ENCODE peak calls at places on chromosomes 11 and 22, in six cellular contexts. One of them, this sample, is unnamed.

GRCh38 chr22:37616205-37617083 is 7.8 kb downstream of the GGA1 start:
- DNase-seq in EH: no peak
- DNase-seq in HS-5: no peak
- DNase-seq in frontal cortex: no peak
- DNase-seq in stimulated activated CD4-positive, alpha-beta T cell treated with anti-CD3 and anti-CD28 coated beads, Interleukin-2, amount 100 ng/mL, for 48 hours: no peak
- DNase-seq in activated naive CD4-positive, alpha-beta T cell treated with Interleukin-2 at 50 U/mL for 16 hours: no peak
- DNase-seq in this sample: no peak

GRCh38 chr11:2136209-2136951 is 2.8 kb downstream of the IGF2 start:
- DNase-seq in EH: no peak
- DNase-seq in HS-5: no peak
- DNase-seq in frontal cortex: no peak
- DNase-seq in stimulated activated CD4-positive, alpha-beta T cell treated with anti-CD3 and anti-CD28 coated beads, Interleukin-2, amount 100 ng/mL, for 48 hours: no peak
- DNase-seq in activated naive CD4-positive, alpha-beta T cell treated with Interleukin-2 at 50 U/mL for 16 hours: no peak
- DNase-seq in this sample: no peak

GRCh38 chr11:134560066-134560465 is 148.0 kb upstream of the B3GAT1 start:
- DNase-seq in EH: no peak
- DNase-seq in HS-5: no peak
- DNase-seq in frontal cortex: no peak
- DNase-seq in stimulated activated CD4-positive, alpha-beta T cell treated with anti-CD3 and anti-CD28 coated beads, Interleukin-2, amount 100 ng/mL, for 48 hours: no peak
- DNase-seq in activated naive CD4-positive, alpha-beta T cell treated with Interleukin-2 at 50 U/mL for 16 hours: no peak
- DNase-seq in this sample: no peak

GRCh38 chr11:117792992-117793391 is 4.0 kb downstream of the DSCAML1 start:
- DNase-seq in EH: no peak
- DNase-seq in HS-5: no peak
- DNase-seq in frontal cortex: no peak
- DNase-seq in stimulated activated CD4-positive, alpha-beta T cell treated with anti-CD3 and anti-CD28 coated beads, Interleukin-2, amount 100 ng/mL, for 48 hours: no peak
- DNase-seq in activated naive CD4-positive, alpha-beta T cell treated with Interleukin-2 at 50 U/mL for 16 hours: no peak
- DNase-seq in this sample: no peak

GRCh38 chr11:27913650-27914049 is 194.3 kb downstream of the KIF18A start:
- DNase-seq in EH: peak
- DNase-seq in HS-5: no peak
- DNase-seq in frontal cortex: no peak
- DNase-seq in stimulated activated CD4-positive, alpha-beta T cell treated with anti-CD3 and anti-CD28 coated beads, Interleukin-2, amount 100 ng/mL, for 48 hours: no peak
- DNase-seq in activated naive CD4-positive, alpha-beta T cell treated with Interleukin-2 at 50 U/mL for 16 hours: no peak
- DNase-seq in this sample: peak

GRCh38 chr11:134759314-134759713 is 347.3 kb upstream of the B3GAT1 start:
- DNase-seq in EH: no peak
- DNase-seq in HS-5: no peak
- DNase-seq in frontal cortex: no peak
- DNase-seq in stimulated activated CD4-positive, alpha-beta T cell treated with anti-CD3 and anti-CD28 coated beads, Interleukin-2, amount 100 ng/mL, for 48 hours: no peak
- DNase-seq in activated naive CD4-positive, alpha-beta T cell treated with Interleukin-2 at 50 U/mL for 16 hours: no peak
- DNase-seq in this sample: no peak

GRCh38 chr11:108596701-108597100 is 3.1 kb upstream of the EXPH5 start:
- DNase-seq in EH: peak
- DNase-seq in HS-5: no peak
- DNase-seq in frontal cortex: no peak
- DNase-seq in stimulated activated CD4-positive, alpha-beta T cell treated with anti-CD3 and anti-CD28 coated beads, Interleukin-2, amount 100 ng/mL, for 48 hours: no peak
- DNase-seq in activated naive CD4-positive, alpha-beta T cell treated with Interleukin-2 at 50 U/mL for 16 hours: no peak
- DNase-seq in this sample: peak

GRCh38 chr11:131064373-131064991 is 148.2 kb upstream of the SNX19 start:
- DNase-seq in EH: peak
- DNase-seq in HS-5: no peak
- DNase-seq in frontal cortex: peak
- DNase-seq in stimulated activated CD4-positive, alpha-beta T cell treated with anti-CD3 and anti-CD28 coated beads, Interleukin-2, amount 100 ng/mL, for 48 hours: peak
- DNase-seq in activated naive CD4-positive, alpha-beta T cell treated with Interleukin-2 at 50 U/mL for 16 hours: no peak
- DNase-seq in this sample: peak

This sample was measured in foreskin fibroblast.